ENCODE peak calls at places on chromosome 10, in four cellular contexts. E is NCI-H1105, B is GF-D8, X is stromal cell of bone marrow. M is an unnamed sample.

GRCh38 chr10:111789821-111790220 is 393.7 kb downstream of the GPAM start:
- DNase-seq in E (no peak), B (no peak), X (no peak), M (no peak)

GRCh38 chr10:48579251-48579960 is 25.5 kb downstream of the ARHGAP22 start:
- DNase-seq in E (no peak), B (no peak), X (no peak), M (no peak)

GRCh38 chr10:7706534-7707073 is 3.5 kb downstream of the ITIH2 start:
- DNase-seq in E (no peak), B (no peak), X (no peak), M (no peak)

GRCh38 chr10:102644646-102645387 is 538 bp downstream of the TRIM8 start:
- DNase-seq in E (peak; percentile 60), B (peak; percentile 60), X (no peak), M (peak; percentile 44)

GRCh38 chr10:122342293-122343134 is 32.0 kb upstream of the PLEKHA1 start:
- DNase-seq in E (peak; percentile 23), B (no peak), X (peak; percentile 43), M (peak; percentile 12)

GRCh38 chr10:92757720-92758119 is 68.0 kb downstream of the HHEX start:
- DNase-seq in E (no peak), B (peak; percentile 49), X (no peak), M (no peak)

GRCh38 chr10:58502956-58503355 is 9.7 kb upstream of the BICC1 start:
- DNase-seq in E (no peak), B (no peak), X (no peak), M (no peak)

GRCh38 chr10:35594115-35594849 is 10.9 kb upstream of the GJD4 start:
- DNase-seq in E (no peak), B (no peak), X (no peak), M (no peak)

GRCh38 chr10:48658243-48658888 is 26.3 kb upstream of the WDFY4 start:
- DNase-seq in E (peak; percentile 24), B (peak; percentile 10), X (peak; percentile 29), M (no peak)

GRCh38 chr10:71484352-71484751 is 87.6 kb downstream of the CDH23 start:
- DNase-seq in E (no peak), B (no peak), X (no peak), M (no peak)

GRCh38 chr10:113053881-113054280 is 103.8 kb downstream of the TCF7L2 start:
- DNase-seq in E (no peak), B (no peak), X (no peak), M (no peak)

M was measured in AG09319.